ENCODE peak calls at places on chromosomes 3 and 15, in nine cellular contexts. I, W, Y, J, X, S, U, R and Z are unnamed samples.

GRCh38 chr15:43789409-43789808 is 2.7 kb upstream of the SERF2 start:
- DNase-seq in I (no peak), W (no peak), Y (no peak), J (no peak), X (no peak), S (no peak), U (no peak), R (no peak), Z (no peak)

GRCh38 chr3:78825118-78825857 is 942.5 kb downstream of the ROBO1 start:
- DNase-seq in I (no peak), W (no peak), Y (no peak), J (no peak), X (no peak), S (no peak), U (no peak), R (no peak), Z (no peak)

GRCh38 chr15:31162721-31163510 is 61.4 kb upstream of the TRPM1 start:
- DNase-seq in I (no peak), W (no peak), Y (no peak), J (no peak), X (no peak), S (no peak), U (no peak), R (no peak), Z (no peak)

GRCh38 chr3:177345049-177345972 is 148.0 kb upstream of the TBL1XR1 start:
- DNase-seq in I (no peak), W (peak; percentile 96), Y (peak; percentile 91), J (peak; percentile 83), X (no peak), S (peak; percentile 12), U (peak; percentile 95), R (peak; percentile 35), Z (peak; percentile 82)

GRCh38 chr15:68425428-68426060 is 6.4 kb downstream of the ITGA11 start:
- DNase-seq in I (no peak), W (no peak), Y (peak; percentile 28), J (no peak), X (no peak), S (no peak), U (no peak), R (no peak), Z (no peak)

GRCh38 chr3:140931016-140931454 is 10.6 kb upstream of the SLC25A36 start:
- DNase-seq in I (no peak), W (no peak), Y (no peak), J (no peak), X (no peak), S (peak; percentile 10), U (no peak), R (no peak), Z (no peak)

GRCh38 chr3:73255609-73256029 is 194.2 kb downstream of the EBLN2 start:
- DNase-seq in I (no peak), W (peak; percentile 90), Y (peak; percentile 3), J (no peak), X (no peak), S (no peak), U (peak; percentile 21), R (no peak), Z (peak; percentile 42)

GRCh38 chr3:184361932-184362667 is 590 bp downstream of the POLR2H start:
- DNase-seq in I (peak; percentile 29), W (no peak), Y (no peak), J (peak; percentile 80), X (no peak), S (peak; percentile 63), U (peak; percentile 69), R (peak; percentile 28), Z (no peak)